ENCODE peak calls at places on chromosomes 4 and X, in nine cellular contexts. T is MCF 10A, J is amygdala, N is omental fat pad, B is Calu3, U is AG10803, X is NCI-H460, F is neural crest cell, G is NCI-H2081. O is an unnamed sample.

GRCh38 chrX:69093960-69094935 is 71.0 kb downstream of the PJA1 start:
- DNase-seq in N (no peak), T (peak), X (peak), J (no peak), G (no peak), F (peak), U (peak), B (peak), O (peak)

GRCh38 chrX:68307767-68308166 is 125.5 kb downstream of the OPHN1 start:
- DNase-seq in G (no peak), T (peak), U (peak), N (no peak), J (no peak), F (no peak), X (no peak), B (no peak), O (no peak)

GRCh38 chr4:43339435-43339834 is 446.9 kb downstream of the GRXCR1 start:
- DNase-seq in U (peak), B (no peak), N (no peak), T (peak), J (no peak), G (no peak), X (no peak), F (no peak), O (no peak)

GRCh38 chr4:1207603-1208265 is 35.4 kb upstream of the SPON2 start:
- DNase-seq in N (no peak), F (no peak), U (peak), X (no peak), T (no peak), G (no peak), J (peak), B (no peak), O (no peak)

GRCh38 chr4:152038238-152038637 is 277.4 kb upstream of the GATB start:
- DNase-seq in F (no peak), T (no peak), X (no peak), B (no peak), J (no peak), G (no peak), N (no peak), U (no peak), O (no peak)

GRCh38 chrX:10414106-10414824 is 206.1 kb downstream of the MID1 start:
- DNase-seq in F (no peak), J (no peak), B (no peak), G (no peak), X (no peak), U (no peak), T (no peak), N (no peak), O (no peak)

GRCh38 chrX:18668468-18668867 is 3.4 kb downstream of the RS1 start:
- DNase-seq in B (no peak), U (no peak), G (no peak), N (no peak), F (no peak), X (no peak), J (no peak), T (no peak), O (no peak)

GRCh38 chr4:108531461-108531860 is 88.9 kb upstream of the RPL34 start:
- DNase-seq in N (no peak), J (no peak), U (no peak), B (no peak), G (no peak), X (no peak), T (no peak), F (no peak), O (no peak)

GRCh38 chr4:14871676-14872430 is 130.4 kb upstream of the CPEB2 start:
- DNase-seq in F (no peak), U (no peak), J (no peak), B (peak), N (no peak), X (no peak), G (peak), T (peak), O (peak)

GRCh38 chr4:135122457-135122856 is 920.9 kb upstream of the PABPC4L start:
- DNase-seq in B (no peak), T (no peak), G (no peak), X (no peak), F (no peak), N (no peak), J (no peak), U (no peak), O (no peak)

GRCh38 chr4:84583871-84584373 is 995 bp downstream of the CDS1 start:
- DNase-seq in U (no peak), F (no peak), B (no peak), T (no peak), G (no peak), N (no peak), J (no peak), X (no peak), O (no peak)

GRCh38 chrX:21658152-21658737 is at the start of gene KLHL34:
- DNase-seq in J (no peak), F (no peak), B (peak), U (no peak), G (no peak), T (no peak), X (no peak), N (no peak), O (no peak)